ENCODE peak calls at places on chromosomes 12 and 14, in five cellular contexts. One of them, this sample, is unnamed.

GRCh38 chr12:24270464-24270863 is 321.0 kb upstream of the SOX5 start:
- DNase-seq in upper lobe of right lung: no peak
- DNase-seq in fibroblast of lung: no peak
- DNase-seq in neural progenitor cell: no peak
- DNase-seq in AG04450: no peak
- DNase-seq in this sample: no peak

GRCh38 chr14:52355016-52355430 is 40.9 kb downstream of the PTGER2 start:
- DNase-seq in upper lobe of right lung: no peak
- DNase-seq in fibroblast of lung: peak
- DNase-seq in neural progenitor cell: peak
- DNase-seq in AG04450: peak
- DNase-seq in this sample: peak

GRCh38 chr14:93019367-93019843 is 96.3 kb downstream of the ITPK1 start:
- DNase-seq in upper lobe of right lung: no peak
- DNase-seq in fibroblast of lung: no peak
- DNase-seq in neural progenitor cell: no peak
- DNase-seq in AG04450: no peak
- DNase-seq in this sample: no peak

GRCh38 chr12:93699271-93700141 is 22.3 kb downstream of the CRADD start:
- DNase-seq in upper lobe of right lung: no peak
- DNase-seq in fibroblast of lung: peak
- DNase-seq in neural progenitor cell: no peak
- DNase-seq in AG04450: peak
- DNase-seq in this sample: no peak

GRCh38 chr12:113891737-113892520 is 74.2 kb downstream of the RBM19 start:
- DNase-seq in upper lobe of right lung: no peak
- DNase-seq in fibroblast of lung: no peak
- DNase-seq in neural progenitor cell: no peak
- DNase-seq in AG04450: no peak
- DNase-seq in this sample: no peak

GRCh38 chr14:64704743-64705405 is 650 bp downstream of the PLEKHG3 start:
- DNase-seq in upper lobe of right lung: peak
- DNase-seq in fibroblast of lung: no peak
- DNase-seq in neural progenitor cell: peak
- DNase-seq in AG04450: no peak
- DNase-seq in this sample: no peak

GRCh38 chr14:62409909-62410308 is 635.3 kb downstream of the KCNH5 start:
- DNase-seq in upper lobe of right lung: no peak
- DNase-seq in fibroblast of lung: peak
- DNase-seq in neural progenitor cell: no peak
- DNase-seq in AG04450: peak
- DNase-seq in this sample: peak

GRCh38 chr14:67389261-67389660 is 22.7 kb downstream of the PLEK2 start:
- DNase-seq in upper lobe of right lung: no peak
- DNase-seq in fibroblast of lung: no peak
- DNase-seq in neural progenitor cell: no peak
- DNase-seq in AG04450: no peak
- DNase-seq in this sample: no peak

GRCh38 chr14:22885975-22886374 is 3.0 kb downstream of the REM2 start:
- DNase-seq in upper lobe of right lung: no peak
- DNase-seq in fibroblast of lung: no peak
- DNase-seq in neural progenitor cell: no peak
- DNase-seq in AG04450: no peak
- DNase-seq in this sample: no peak
- TF ChIP-seq CTCF in upper lobe of right lung: no peak
- TF ChIP-seq CTCF in fibroblast of lung: no peak
- TF ChIP-seq CTCF in neural progenitor cell: no peak
- TF ChIP-seq CTCF in AG04450: no peak
- TF ChIP-seq CTCF in this sample: no peak

DNA sequence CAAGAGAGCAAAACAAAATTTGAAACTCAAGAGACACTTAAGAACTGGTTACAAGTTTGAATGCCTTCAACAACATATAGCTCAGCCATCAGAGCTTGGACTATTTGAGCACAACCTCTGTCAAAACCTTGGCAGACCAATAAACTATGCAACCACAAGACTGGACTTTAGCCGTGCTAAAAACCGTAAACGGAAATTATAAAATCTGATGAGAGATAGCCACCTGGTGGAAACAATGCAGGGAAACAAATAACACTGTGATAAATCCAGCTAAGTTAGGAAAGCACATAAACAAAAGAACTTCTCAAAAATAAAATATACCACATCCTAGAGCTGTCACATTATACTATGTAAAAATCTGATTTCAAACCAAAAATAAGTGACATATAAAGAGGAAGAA is 1074.2 kb upstream of the NOVA1 start:
- DNase-seq in upper lobe of right lung: no peak
- DNase-seq in fibroblast of lung: peak
- DNase-seq in neural progenitor cell: no peak
- DNase-seq in AG04450: no peak
- DNase-seq in this sample: no peak
- H3K27ac ChIP-seq in upper lobe of right lung: no peak
- H3K27ac ChIP-seq in fibroblast of lung: no peak
- H3K27ac ChIP-seq in neural progenitor cell: no peak
- H3K27ac ChIP-seq in AG04450: no peak
- H3K27ac ChIP-seq in this sample: no peak

DNA sequence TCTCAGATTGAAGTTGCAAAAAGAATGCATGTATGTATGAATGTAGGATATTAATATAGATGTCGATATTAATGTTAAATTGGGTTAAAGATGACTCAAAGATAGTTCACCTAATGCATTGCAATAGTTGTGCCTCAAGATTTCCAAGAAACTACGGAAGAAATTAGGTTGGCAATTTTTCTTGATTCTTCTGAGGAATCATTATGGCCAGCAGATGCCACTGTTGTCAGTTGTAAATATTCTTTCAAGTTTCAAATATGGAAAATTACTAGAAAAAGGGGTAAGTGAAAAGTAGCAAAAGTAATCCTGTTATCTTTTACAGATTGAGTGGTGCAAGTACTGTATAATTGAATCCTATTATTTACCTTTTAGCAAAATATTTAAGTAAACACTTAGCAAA is 202.1 kb downstream of the ADAMTS20 start:
- DNase-seq in upper lobe of right lung: no peak
- DNase-seq in fibroblast of lung: peak
- DNase-seq in neural progenitor cell: no peak
- DNase-seq in AG04450: no peak
- DNase-seq in this sample: no peak
- TF ChIP-seq CTCF in upper lobe of right lung: no peak
- TF ChIP-seq CTCF in fibroblast of lung: no peak
- TF ChIP-seq CTCF in neural progenitor cell: peak
- TF ChIP-seq CTCF in AG04450: peak
- TF ChIP-seq CTCF in this sample: peak

GRCh38 chr12:7110661-7111060 is 1.6 kb upstream of the C1RL start:
- DNase-seq in upper lobe of right lung: no peak
- DNase-seq in fibroblast of lung: no peak
- DNase-seq in neural progenitor cell: no peak
- DNase-seq in AG04450: no peak
- DNase-seq in this sample: no peak

GRCh38 chr12:7108928-7109920 is at the start of gene C1RL:
- DNase-seq in upper lobe of right lung: peak
- DNase-seq in fibroblast of lung: peak
- DNase-seq in neural progenitor cell: peak
- DNase-seq in AG04450: no peak
- DNase-seq in this sample: peak

GRCh38 chr12:7108042-7108927 is 729 bp downstream of the C1RL start:
- DNase-seq in upper lobe of right lung: peak
- DNase-seq in fibroblast of lung: peak
- DNase-seq in neural progenitor cell: peak
- DNase-seq in AG04450: no peak
- DNase-seq in this sample: peak

GRCh38 chr12:7106082-7106481 is 2.9 kb downstream of the C1RL start:
- DNase-seq in upper lobe of right lung: no peak
- DNase-seq in fibroblast of lung: no peak
- DNase-seq in neural progenitor cell: no peak
- DNase-seq in AG04450: no peak
- DNase-seq in this sample: no peak

DNA sequence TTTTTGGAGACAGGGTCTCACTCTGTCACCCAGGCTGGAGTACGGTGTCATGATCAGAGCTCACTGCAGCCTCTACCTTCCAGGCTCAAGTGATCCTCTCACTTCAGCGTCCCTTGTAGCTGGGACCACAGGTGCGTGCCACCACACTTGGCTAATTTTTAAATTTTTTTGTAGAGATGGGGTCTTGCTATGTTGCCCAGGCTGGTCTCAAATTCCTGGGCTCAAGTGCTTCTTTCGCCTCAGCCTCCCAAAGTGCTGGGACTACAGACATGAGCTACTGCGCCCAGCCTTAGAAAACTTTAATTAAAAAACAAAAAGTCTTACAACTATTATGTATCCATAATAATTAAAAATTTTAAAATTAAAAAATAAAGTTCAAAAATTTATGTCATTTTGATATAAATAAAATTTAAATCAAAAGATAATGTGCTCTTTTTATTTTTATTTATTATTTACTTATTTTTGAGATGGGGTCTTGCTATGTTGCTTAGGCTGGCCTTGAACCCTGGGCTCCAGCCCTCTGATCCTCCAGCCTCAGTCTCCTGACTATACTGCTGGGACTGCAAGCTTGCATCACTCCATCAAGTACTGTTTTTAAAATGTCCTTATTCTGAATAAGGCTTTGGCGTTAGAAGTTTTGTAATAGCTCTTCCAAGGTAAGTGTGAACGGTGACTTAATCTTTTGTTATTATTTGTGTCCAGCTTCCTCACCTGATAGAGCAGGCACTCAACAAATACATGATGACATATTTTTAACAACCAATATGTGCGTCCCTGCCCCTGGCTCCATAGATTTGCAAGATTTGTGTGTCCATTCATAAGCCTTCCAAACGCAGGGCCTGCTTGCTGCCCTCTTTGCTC is 1.6 kb downstream of the C1RL start:
- DNase-seq in upper lobe of right lung: peak
- DNase-seq in fibroblast of lung: no peak
- DNase-seq in neural progenitor cell: no peak
- DNase-seq in AG04450: no peak
- DNase-seq in this sample: no peak
- H3K27ac ChIP-seq in upper lobe of right lung: peak
- H3K27ac ChIP-seq in fibroblast of lung: peak
- H3K27ac ChIP-seq in neural progenitor cell: no peak
- H3K27ac ChIP-seq in AG04450: peak
- H3K27ac ChIP-seq in this sample: peak

GRCh38 chr14:50530794-50531193 is 1.6 kb downstream of the MAP4K5 start:
- DNase-seq in upper lobe of right lung: no peak
- DNase-seq in fibroblast of lung: no peak
- DNase-seq in neural progenitor cell: no peak
- DNase-seq in AG04450: no peak
- DNase-seq in this sample: no peak

GRCh38 chr14:50530358-50530757 is 2.0 kb downstream of the MAP4K5 start:
- DNase-seq in upper lobe of right lung: no peak
- DNase-seq in fibroblast of lung: peak
- DNase-seq in neural progenitor cell: no peak
- DNase-seq in AG04450: no peak
- DNase-seq in this sample: peak

GRCh38 chr14:50532502-50533313 is at the start of gene MAP4K5:
- DNase-seq in upper lobe of right lung: peak
- DNase-seq in fibroblast of lung: peak
- DNase-seq in neural progenitor cell: peak
- DNase-seq in AG04450: peak
- DNase-seq in this sample: peak

GRCh38 chr14:50533314-50533705 is 941 bp upstream of the MAP4K5 start:
- DNase-seq in upper lobe of right lung: no peak
- DNase-seq in fibroblast of lung: no peak
- DNase-seq in neural progenitor cell: no peak
- DNase-seq in AG04450: no peak
- DNase-seq in this sample: no peak

DNA sequence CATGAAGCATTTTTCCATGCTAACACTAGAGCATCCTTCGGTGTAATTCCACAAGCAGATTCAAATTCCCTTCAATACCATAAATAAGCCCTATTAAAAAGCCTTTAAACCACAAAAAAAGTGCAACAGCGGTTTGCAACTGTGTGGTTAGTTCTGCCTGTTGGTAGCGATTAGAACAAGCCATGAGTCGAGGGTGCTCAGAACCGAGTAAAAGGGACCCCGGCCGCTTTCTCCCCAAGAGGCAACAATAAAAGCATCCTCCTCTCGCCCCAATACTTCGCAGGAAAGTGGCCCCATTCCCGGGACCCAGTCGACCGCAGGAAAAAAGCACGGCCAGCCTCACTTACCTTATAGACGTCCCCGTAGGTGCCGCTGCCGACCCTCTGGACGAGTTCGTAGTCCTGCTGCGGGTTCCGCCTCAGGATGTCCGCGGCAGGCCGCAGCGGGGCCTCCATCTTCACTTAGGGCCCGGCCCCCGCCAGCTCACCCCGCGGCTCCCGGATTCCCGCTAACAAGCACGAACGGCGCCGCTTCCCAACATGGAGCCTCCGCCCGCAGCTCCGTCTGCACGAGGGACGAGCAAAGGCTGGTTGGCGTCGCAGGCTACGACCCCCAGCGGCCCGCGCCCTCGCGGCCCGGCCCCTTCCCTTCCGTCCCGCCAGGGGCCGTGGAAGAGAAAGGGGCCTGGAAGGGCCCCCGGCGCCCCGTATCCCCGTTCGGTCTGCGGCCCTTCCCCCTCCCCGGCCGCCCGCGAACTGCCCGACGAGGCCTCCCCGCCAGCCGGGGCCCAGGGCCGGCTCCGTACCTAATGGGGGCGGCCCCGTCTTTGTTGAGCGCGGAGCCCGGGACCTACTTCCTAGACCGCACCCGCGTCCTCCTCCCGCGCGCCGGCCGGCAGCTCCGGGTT is 521 bp downstream of the MAP4K5 start:
- DNase-seq in upper lobe of right lung: peak
- DNase-seq in fibroblast of lung: peak
- DNase-seq in neural progenitor cell: peak
- DNase-seq in AG04450: no peak
- DNase-seq in this sample: peak
- TF ChIP-seq CTCF in upper lobe of right lung: no peak
- TF ChIP-seq CTCF in fibroblast of lung: no peak
- TF ChIP-seq CTCF in neural progenitor cell: no peak
- TF ChIP-seq CTCF in AG04450: no peak
- TF ChIP-seq CTCF in this sample: no peak